ENCODE peak calls at places on chromosomes 3 and 15, in four cellular contexts. S is GM12878, W is HCT116, F is left lung. E is an unnamed sample. For H3K27me3, the result is how much of the 10 kb centered on the place peaks cover.

GRCh38 chr3:152113992-152114651 is 154.6 kb upstream of the MBNL1 start:
- DNase-seq in F (no peak), S (no peak), W (no peak), E (no peak)

GRCh38 chr15:74062236-74062635 is 20.1 kb downstream of the GOLGA6A start:
- DNase-seq in S (no peak), W (no peak), F (no peak), E (no peak)

GRCh38 chr15:56244237-56244810 is 645 bp upstream of the RFX7 start:
- DNase-seq in S (no peak), F (peak), W (no peak), E (peak)

GRCh38 chr15:95371664-95372063 is 958.8 kb upstream of the NR2F2 start:
- DNase-seq in F (no peak), W (no peak), S (no peak), E (no peak)

GRCh38 chr3:41037651-41038334 is 161.5 kb upstream of the CTNNB1 start:
- DNase-seq in F (no peak), S (no peak), W (no peak), E (no peak)

GRCh38 chr3:60989893-60990740 is 261.1 kb downstream of the FHIT start:
- DNase-seq in S (no peak), F (no peak), W (no peak), E (no peak)

GRCh38 chr3:177591371-177591770 is 394.1 kb upstream of the TBL1XR1 start:
- DNase-seq in W (no peak), S (peak), F (peak), E (peak)

GRCh38 chr15:58684036-58684700 is 65.3 kb downstream of the ADAM10 start:
- DNase-seq in W (no peak), F (no peak), S (no peak), E (no peak)

GRCh38 chr3:43423142-43423541 is 136.8 kb downstream of the SNRK start:
- DNase-seq in S (no peak), F (no peak), W (no peak), E (no peak)

GRCh38 chr3:27431116-27431515 is 53.1 kb downstream of the SLC4A7 start:
- DNase-seq in W (peak), S (no peak), F (peak), E (no peak)

GRCh38 chr3:95508124-95508523 is 1306.3 kb upstream of the EPHA6 start:
- DNase-seq in S (no peak), F (no peak), W (no peak), E (no peak)

GRCh38 chr3:160870327-160870726 is 114.3 kb downstream of the PPM1L start:
- DNase-seq in W (no peak), S (no peak), F (no peak), E (no peak)

GRCh38 chr3:56025316-56025715 is 443.0 kb downstream of the ERC2 start:
- DNase-seq in F (no peak), W (no peak), S (no peak), E (no peak)

GRCh38 chr3:152335273-152335672 is 66.5 kb downstream of the MBNL1 start:
- DNase-seq in F (no peak), S (no peak), W (no peak), E (no peak)

GRCh38 chr3:57048052-57048671 is 12.3 kb upstream of the SPATA12 start:
- DNase-seq in S (no peak), F (peak), W (no peak), E (no peak)

GRCh38 chr3:31695280-31696008 is 162.7 kb downstream of the STT3B start:
- DNase-seq in F (no peak), W (no peak), S (no peak), E (no peak)

GRCh38 chr3:12768579-12769527 is 9.8 kb upstream of the TMEM40 start:
- DNase-seq in W (no peak), S (no peak), F (peak), E (no peak)

GRCh38 chr15:76963596-76963995 is 31.3 kb upstream of the PSTPIP1 start:
- DNase-seq in S (no peak), F (no peak), W (no peak), E (no peak)

GRCh38 chr15:43302155-43302554 is 28.2 kb downstream of the LCMT2 start:
- DNase-seq in S (no peak), W (no peak), F (no peak), E (no peak)

GRCh38 chr3:142595581-142595950 is 627 bp upstream of the PLS1 start:
- DNase-seq in F (no peak), S (no peak), W (peak), E (no peak)

GRCh38 chr3:51673802-51674654 is 3.0 kb downstream of the TEX264 start:
- DNase-seq in F (no peak), S (no peak), W (no peak), E (no peak)

GRCh38 chr3:88057650-88058321 is 1.0 kb downstream of the CGGBP1 start:
- DNase-seq in W (no peak), S (no peak), F (no peak), E (no peak)

GRCh38 chr15:75673426-75674247 is 25.9 kb downstream of the SNX33 start:
- DNase-seq in F (peak), S (no peak), W (no peak), E (no peak)

GRCh38 chr15:75168374-75168773 is 33.3 kb upstream of the C15orf39 start:
- DNase-seq in S (no peak), F (no peak), W (no peak), E (no peak)

GRCh38 chr15:47374222-47374621 is 343.1 kb upstream of the SEMA6D start:
- DNase-seq in F (no peak), W (no peak), S (no peak), E (no peak)

GRCh38 chr15:101023501-101024110 is 104.4 kb downstream of the LRRK1 start:
- DNase-seq in W (no peak), S (no peak), F (peak), E (no peak)

GRCh38 chr15:54500330-54500729 is 522.1 kb downstream of the UNC13C start:
- DNase-seq in F (no peak), S (no peak), W (no peak), E (no peak)

GRCh38 chr15:82040862-82041261 is 5.0 kb downstream of the MEX3B start:
- DNase-seq in S (no peak), F (peak), W (no peak), E (no peak)

GRCh38 chr15:91448245-91448644 is 348.2 kb downstream of the SV2B start:
- DNase-seq in F (no peak), S (no peak), W (no peak), E (no peak)

GRCh38 chr3:177932750-177933660 is 603.2 kb upstream of the KCNMB2 start:
- DNase-seq in S (no peak), W (no peak), F (no peak), E (no peak)

GRCh38 chr15:89307791-89308190 is 26.8 kb downstream of the POLG start:
- DNase-seq in W (no peak), F (no peak), S (no peak), E (no peak)

GRCh38 chr15:93088981-93089854 is at the start of gene RGMA:
- DNase-seq in F (no peak), W (no peak), S (no peak), E (no peak)

DNA sequence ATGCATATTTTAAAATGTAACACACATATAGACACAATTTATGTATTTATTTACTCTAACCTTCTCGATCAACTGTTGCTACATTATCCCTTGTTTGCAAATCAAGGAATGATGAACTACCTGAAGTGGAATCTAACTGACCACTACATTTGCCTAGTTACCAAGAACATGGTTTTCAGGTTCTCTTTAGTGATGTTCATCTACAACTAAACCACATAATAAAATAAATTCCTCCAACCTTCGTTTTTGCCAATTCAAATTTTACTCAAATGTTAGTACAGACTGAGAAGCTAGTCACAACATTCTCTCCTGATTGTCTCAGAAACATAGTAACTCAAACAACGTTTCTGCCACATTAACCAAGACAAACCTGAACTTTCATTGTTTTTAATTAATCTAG is 521.9 kb downstream of the FOXP1 start:
- DNase-seq in F (no peak), S (no peak), W (no peak), E (no peak)
- H3K4me3 ChIP-seq in F (no peak), S (no peak), W (no peak), E (no peak)

DNA sequence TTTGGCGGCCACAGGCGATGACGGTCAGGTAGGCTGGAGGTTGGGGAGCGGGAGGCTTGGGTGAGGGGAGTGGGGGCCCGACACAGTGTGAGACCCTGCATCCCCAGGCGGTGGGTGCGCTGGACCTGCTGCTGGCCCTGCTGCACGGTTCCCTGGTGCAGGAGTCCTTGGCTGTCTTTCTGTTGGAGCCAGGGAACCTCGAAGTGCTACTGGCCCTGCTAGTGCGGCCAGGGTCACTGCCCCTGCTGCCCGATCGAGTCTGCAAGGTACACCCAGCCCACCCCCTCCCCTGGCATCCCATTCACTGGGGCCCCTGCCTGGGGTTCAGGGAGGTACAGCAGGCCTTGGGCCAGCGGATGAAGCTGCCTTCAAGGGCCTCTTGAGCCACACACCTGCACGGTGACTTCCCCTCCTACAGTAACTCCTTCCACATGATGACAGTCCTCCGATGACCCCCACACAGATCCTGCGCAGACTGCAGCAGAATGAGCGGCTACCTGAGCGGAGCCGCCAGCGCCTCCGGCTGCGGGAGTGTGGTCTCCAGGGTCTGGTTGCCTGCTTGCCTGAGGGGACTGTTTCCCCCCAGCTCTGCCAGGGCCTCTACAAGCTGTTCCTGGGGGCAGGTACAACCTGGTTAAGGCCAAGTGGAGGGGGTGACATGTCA is 19.5 kb downstream of the NBEAL2 start:
- DNase-seq in S (no peak), F (no peak), W (no peak), E (no peak)
- TF ChIP-seq CTCF in S (no peak), F (no peak), W (no peak), E (no peak)

DNA sequence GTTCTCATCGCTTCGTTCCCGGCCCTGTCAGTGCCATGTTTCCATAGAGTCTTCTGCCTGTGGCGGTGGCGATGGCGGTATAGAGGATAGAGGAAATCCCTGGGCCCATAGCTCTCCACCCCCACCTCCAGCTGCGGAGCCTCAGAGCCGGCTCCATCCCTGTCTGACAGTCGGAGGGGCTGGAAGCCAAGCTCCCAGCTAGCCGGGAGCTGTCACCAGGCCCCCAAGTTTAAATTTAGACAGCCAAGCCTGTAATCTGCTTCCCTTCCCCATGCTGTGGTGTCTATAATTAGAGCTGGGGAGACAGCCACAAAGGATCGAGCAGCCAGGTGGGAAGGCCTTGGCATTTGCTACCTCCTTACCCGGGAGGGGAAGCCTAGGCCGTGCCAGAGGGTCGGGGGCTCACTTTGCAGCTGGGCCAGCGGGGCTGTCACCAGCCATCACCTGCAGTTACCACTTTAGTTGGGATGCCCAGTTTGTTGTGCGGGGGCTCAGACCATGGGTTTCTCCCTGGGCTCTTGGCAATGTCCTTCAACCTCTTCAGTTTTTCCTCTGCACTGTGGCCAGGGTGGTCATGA is 56.3 kb upstream of the SEC13 start:
- DNase-seq in W (no peak), S (no peak), F (no peak), E (no peak)
- H3K27me3 ChIP-seq in W (under half), S (under half), F (under half), E (under half)

GRCh38 chr3:134988666-134989065 is 193.6 kb downstream of the EPHB1 start:
- DNase-seq in W (no peak), S (no peak), F (no peak), E (no peak)
- H3K4me3 ChIP-seq in W (no peak), S (no peak), F (no peak), E (no peak)

E was measured in GM06990.